ENCODE peak calls at places on chromosomes 7 and 10, in four cellular contexts. W is A549, V is WTC11, E is HepG2. H is an unnamed sample.

GRCh38 chr10:103284170-103284569 is 7.2 kb downstream of the INA start:
- DNase-seq in E (no peak), W (peak; percentile 52), V (no peak), H (no peak)

GRCh38 chr7:1562611-1563051 is 6.6 kb upstream of the TMEM184A start:
- DNase-seq in E (no peak), V (no peak), W (no peak), H (no peak)

GRCh38 chr7:67671006-67671405 is 674.4 kb downstream of the TYW1 start:
- DNase-seq in E (no peak), W (no peak), V (no peak), H (no peak)

GRCh38 chr10:44966816-44967509 is 7.4 kb downstream of the RASSF4 start:
- DNase-seq in V (no peak), E (no peak), W (no peak), H (no peak)

GRCh38 chr10:3786295-3786981 is 1.4 kb upstream of the KLF6 start:
- DNase-seq in E (peak; percentile 85), W (peak; percentile 30), V (peak; percentile 68), H (peak; percentile 63)

GRCh38 chr7:92534572-92534971 is 6.0 kb downstream of the RBM48 start:
- DNase-seq in E (no peak), V (no peak), W (no peak), H (no peak)

GRCh38 chr10:75107756-75108683 is 3.4 kb upstream of the SAMD8 start:
- DNase-seq in W (no peak), E (no peak), V (no peak), H (peak; percentile 73)

GRCh38 chr10:117431160-117431559 is 55.9 kb upstream of the PDZD8 start:
- DNase-seq in E (no peak), V (no peak), W (peak; percentile 53), H (no peak)

GRCh38 chr7:140231779-140232491 is 55.2 kb upstream of the KDM7A start:
- DNase-seq in V (no peak), E (no peak), W (no peak), H (no peak)

GRCh38 chr7:28405662-28406061 is 6.7 kb upstream of the CREB5 start:
- DNase-seq in V (no peak), E (no peak), W (peak; percentile 48), H (no peak)

GRCh38 chr10:71773221-71773971 is at the start of gene VSIR:
- DNase-seq in W (peak; percentile 82), V (peak; percentile 83), E (peak; percentile 48), H (peak; percentile 100)

GRCh38 chr7:18532813-18533212 is 37.3 kb downstream of the HDAC9 start:
- DNase-seq in W (no peak), V (no peak), E (no peak), H (no peak)

GRCh38 chr10:112295853-112296830 is 12.9 kb downstream of the TECTB start:
- DNase-seq in V (no peak), E (peak; percentile 76), W (no peak), H (no peak)

GRCh38 chr10:70440296-70441160 is 953 bp downstream of the NODAL start:
- DNase-seq in W (no peak), E (no peak), V (peak; percentile 63), H (no peak)

GRCh38 chr10:79070091-79070610 is 1.4 kb downstream of the ZMIZ1 start:
- DNase-seq in V (peak; percentile 35), W (no peak), E (no peak), H (peak; percentile 30)

GRCh38 chr7:104127204-104127603 is 80.6 kb downstream of the ORC5 start:
- DNase-seq in W (no peak), E (no peak), V (no peak), H (no peak)

GRCh38 chr7:39613577-39613976 is 9.8 kb upstream of the RALA start:
- DNase-seq in W (no peak), E (no peak), V (no peak), H (no peak)

GRCh38 chr10:5507649-5508131 is 8.3 kb upstream of the CALML5 start:
- DNase-seq in E (no peak), V (no peak), W (no peak), H (no peak)

GRCh38 chr10:118002581-118002980 is 44.2 kb downstream of the RAB11FIP2 start:
- DNase-seq in V (no peak), E (no peak), W (peak; percentile 57), H (no peak)

GRCh38 chr10:120460191-120460590 is 3.2 kb downstream of the PLPP4 start:
- DNase-seq in W (no peak), V (no peak), E (no peak), H (no peak)

GRCh38 chr7:151864081-151864480 is 12.8 kb downstream of the PRKAG2 start:
- DNase-seq in V (no peak), W (peak; percentile 16), E (no peak), H (no peak)

GRCh38 chr10:48691812-48692528 is 7.3 kb downstream of the WDFY4 start:
- DNase-seq in E (no peak), V (no peak), W (no peak), H (no peak)

GRCh38 chr10:63711866-63712716 is 190.9 kb downstream of the REEP3 start:
- DNase-seq in E (peak; percentile 33), V (no peak), W (peak; percentile 89), H (no peak)

GRCh38 chr10:70931168-70931805 is 42.9 kb upstream of the PCBD1 start:
- DNase-seq in E (no peak), W (no peak), V (no peak), H (no peak)

GRCh38 chr10:131269776-131270460 is 41.6 kb downstream of the TCERG1L start:
- DNase-seq in W (no peak), E (no peak), V (no peak), H (no peak)
- TF ChIP-seq NR3C1 in W (no peak), E (no peak), V (no peak), H (no peak)

GRCh38 chr10:114663631-114664030 is 5.6 kb upstream of the ABLIM1 start:
- DNase-seq in E (no peak), V (peak; percentile 18), W (no peak), H (no peak)

GRCh38 chr10:114664127-114664526 is 6.1 kb upstream of the ABLIM1 start:
- DNase-seq in W (no peak), V (no peak), E (no peak), H (no peak)

GRCh38 chr10:114665406-114665805 is 7.3 kb upstream of the ABLIM1 start:
- DNase-seq in E (peak; percentile 85), V (no peak), W (no peak), H (no peak)

GRCh38 chr10:114665873-114666272 is 7.8 kb upstream of the ABLIM1 start:
- DNase-seq in W (no peak), E (no peak), V (no peak), H (no peak)

DNA sequence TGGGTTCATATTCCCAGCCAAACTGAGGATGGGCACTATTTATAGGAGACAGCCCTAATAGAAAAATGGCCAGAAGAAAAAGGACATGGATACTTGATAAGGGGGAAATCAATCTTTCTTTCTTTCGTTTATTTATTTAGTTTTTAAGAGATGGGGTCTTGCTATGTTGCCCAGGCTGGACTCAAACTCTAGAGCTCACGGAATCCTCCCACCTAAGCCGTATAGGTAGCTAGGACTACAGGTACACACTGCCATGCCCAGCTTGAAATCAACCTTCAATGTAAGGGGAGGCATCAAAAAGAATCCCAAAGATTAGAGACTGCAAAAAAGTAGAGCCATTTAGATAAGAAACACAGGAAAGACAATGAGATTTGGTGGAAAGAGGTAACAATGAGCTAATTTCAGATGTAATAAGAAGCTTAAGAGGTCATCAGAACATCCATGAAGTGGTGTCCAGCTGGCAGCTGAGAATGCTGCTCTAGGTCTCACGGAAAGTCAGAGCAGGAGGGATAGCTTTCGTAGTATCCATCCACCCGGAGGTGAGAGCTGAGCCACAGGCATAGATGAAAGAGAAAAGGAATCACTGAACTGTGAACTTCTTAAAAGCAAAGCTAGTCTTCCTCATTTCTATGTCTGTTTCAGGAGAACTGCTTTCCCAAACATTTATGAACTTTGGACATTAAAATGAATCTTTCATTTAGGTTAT is 10.5 kb upstream of the ABLIM1 start:
- DNase-seq in W (no peak), V (no peak), E (no peak), H (no peak)
- TF ChIP-seq NR3C1 in W (no peak), V (no peak), E (no peak), H (no peak)

GRCh38 chr7:105587899-105588690 is 6.8 kb upstream of the EFCAB10 start:
- DNase-seq in W (no peak), E (no peak), V (no peak), H (no peak)
- TF ChIP-seq NR3C1 in W (no peak), E (no peak), V (no peak), H (no peak)

GRCh38 chr10:34121125-34121973 is 693.7 kb downstream of the PARD3 start:
- DNase-seq in E (peak; percentile 98), V (no peak), W (no peak), H (no peak)
- TF ChIP-seq NR3C1 in E (no peak), V (no peak), W (no peak), H (no peak)

GRCh38 chr10:54854843-54855242 is 53.8 kb upstream of the PCDH15 start:
- DNase-seq in W (no peak), E (no peak), V (no peak), H (no peak)

GRCh38 chr10:54854389-54854788 is 53.4 kb upstream of the PCDH15 start:
- DNase-seq in E (no peak), W (no peak), V (no peak), H (no peak)

DNA sequence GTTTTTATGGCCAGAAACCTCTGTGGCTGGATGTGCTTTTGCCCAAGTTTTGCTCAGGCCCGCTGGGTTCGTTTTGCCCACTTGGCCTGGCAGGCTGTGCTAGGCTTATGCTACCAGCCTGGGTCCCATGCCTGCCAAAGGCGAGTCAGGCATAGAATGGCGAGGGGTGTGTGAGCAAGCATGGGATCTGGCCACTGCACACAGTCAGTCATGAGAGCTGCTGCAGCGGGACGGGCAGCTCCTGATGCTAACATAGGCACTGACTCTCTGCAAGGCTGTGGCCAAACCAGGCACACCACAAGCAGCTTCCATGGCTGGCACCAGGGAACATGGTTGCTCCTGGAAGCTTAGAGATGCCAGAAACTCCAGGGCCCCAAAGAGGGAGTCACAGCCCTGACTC is 52.9 kb upstream of the PCDH15 start:
- DNase-seq in E (no peak), V (no peak), W (no peak), H (no peak)
- TF ChIP-seq NR3C1 in E (no peak), V (no peak), W (no peak), H (no peak)

GRCh38 chr10:87092356-87092860 is 2.2 kb downstream of the GLUD1 start:
- DNase-seq in E (no peak), W (no peak), V (no peak), H (no peak)
- TF ChIP-seq NR3C1 in E (no peak), W (no peak), V (no peak), H (no peak)

DNA sequence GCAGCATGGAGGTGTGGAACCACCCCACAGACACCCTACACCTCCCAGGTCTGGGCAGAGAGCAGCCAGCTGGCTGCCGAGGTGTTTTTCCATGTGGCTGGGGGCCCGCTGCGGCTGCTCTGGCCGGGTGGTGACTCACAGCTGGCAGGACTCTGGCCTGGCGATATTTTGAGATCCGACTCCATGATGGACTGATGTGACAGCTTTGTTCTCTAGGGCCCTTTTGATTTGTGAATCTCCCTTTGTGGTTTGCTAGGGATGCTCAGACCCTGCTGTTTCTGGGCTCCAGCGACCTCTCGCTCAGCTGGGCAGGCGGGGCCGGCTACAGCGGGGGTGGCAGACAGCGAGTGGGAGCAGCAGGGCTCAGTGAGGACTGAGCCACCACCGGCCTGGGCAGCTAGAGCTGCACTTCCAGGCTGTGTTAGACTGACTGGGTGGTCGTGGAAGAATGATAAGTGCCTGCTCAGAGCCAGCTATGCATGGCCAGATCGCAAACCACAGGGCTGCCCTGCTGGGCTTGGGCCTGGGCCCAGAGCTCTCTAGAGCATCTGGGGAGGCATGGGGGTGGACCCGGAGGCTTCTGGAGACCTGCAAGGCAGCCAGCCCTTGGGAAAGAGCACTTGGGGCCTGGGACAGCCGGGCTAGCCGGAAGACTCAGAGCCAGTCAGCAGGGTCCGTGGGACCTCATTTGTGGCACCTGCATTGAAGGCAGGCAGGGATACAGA is 46.2 kb upstream of the GDF10 start:
- DNase-seq in W (no peak), E (no peak), V (no peak), H (no peak)
- TF ChIP-seq NR3C1 in W (no peak), E (no peak), V (no peak), H (no peak)